ENCODE peak calls at places on chromosomes 3 and 15, in ten cellular contexts. One of them, this sample, is unnamed. For H3K9me3, the result is how much of the 10 kb centered on the place peaks cover.

GRCh38 chr3:45191424-45191823 is 34.7 kb downstream of the TMEM158 start:
- DNase-seq in adrenal gland: no peak
- DNase-seq in IMR-90: no peak
- DNase-seq in mammary epithelial cell: no peak
- DNase-seq in astrocyte: no peak
- DNase-seq in sigmoid colon: peak
- DNase-seq in heart left ventricle: no peak
- DNase-seq in psoas muscle: no peak
- DNase-seq in hepatocyte: no peak
- DNase-seq in heart right ventricle: no peak
- DNase-seq in this sample: no peak

GRCh38 chr15:71117906-71118305 is 2.6 kb downstream of the THSD4 start:
- DNase-seq in adrenal gland: no peak
- DNase-seq in IMR-90: no peak
- DNase-seq in mammary epithelial cell: no peak
- DNase-seq in astrocyte: no peak
- DNase-seq in sigmoid colon: no peak
- DNase-seq in heart left ventricle: no peak
- DNase-seq in psoas muscle: no peak
- DNase-seq in hepatocyte: no peak
- DNase-seq in heart right ventricle: no peak
- DNase-seq in this sample: no peak

GRCh38 chr3:158260392-158260791 is 150.5 kb downstream of the RSRC1 start:
- DNase-seq in adrenal gland: no peak
- DNase-seq in IMR-90: no peak
- DNase-seq in mammary epithelial cell: no peak
- DNase-seq in astrocyte: no peak
- DNase-seq in sigmoid colon: no peak
- DNase-seq in heart left ventricle: no peak
- DNase-seq in psoas muscle: no peak
- DNase-seq in hepatocyte: no peak
- DNase-seq in heart right ventricle: no peak
- DNase-seq in this sample: no peak

GRCh38 chr3:73804204-73804603 is 179.5 kb upstream of the PDZRN3 start:
- DNase-seq in adrenal gland: no peak
- DNase-seq in IMR-90: no peak
- DNase-seq in mammary epithelial cell: no peak
- DNase-seq in astrocyte: no peak
- DNase-seq in sigmoid colon: no peak
- DNase-seq in heart left ventricle: no peak
- DNase-seq in psoas muscle: no peak
- DNase-seq in hepatocyte: no peak
- DNase-seq in heart right ventricle: no peak
- DNase-seq in this sample: no peak

GRCh38 chr15:56929389-56929788 is 10.9 kb downstream of the TCF12 start:
- DNase-seq in adrenal gland: no peak
- DNase-seq in IMR-90: peak
- DNase-seq in mammary epithelial cell: peak
- DNase-seq in astrocyte: peak
- DNase-seq in sigmoid colon: no peak
- DNase-seq in heart left ventricle: no peak
- DNase-seq in psoas muscle: no peak
- DNase-seq in hepatocyte: peak
- DNase-seq in heart right ventricle: no peak
- DNase-seq in this sample: no peak

GRCh38 chr3:107221856-107222255 is 155.4 kb upstream of the CCDC54 start:
- DNase-seq in adrenal gland: no peak
- DNase-seq in IMR-90: peak
- DNase-seq in mammary epithelial cell: peak
- DNase-seq in astrocyte: peak
- DNase-seq in sigmoid colon: no peak
- DNase-seq in heart left ventricle: no peak
- DNase-seq in psoas muscle: no peak
- DNase-seq in hepatocyte: no peak
- DNase-seq in heart right ventricle: no peak
- DNase-seq in this sample: no peak

GRCh38 chr3:129316121-129317013 is 37.7 kb downstream of the HMCES start:
- DNase-seq in adrenal gland: peak
- DNase-seq in IMR-90: peak
- DNase-seq in mammary epithelial cell: peak
- DNase-seq in astrocyte: peak
- DNase-seq in sigmoid colon: peak
- DNase-seq in heart left ventricle: peak
- DNase-seq in psoas muscle: peak
- DNase-seq in hepatocyte: peak
- DNase-seq in heart right ventricle: peak
- DNase-seq in this sample: peak

GRCh38 chr3:80227216-80227615 is 459.4 kb upstream of the ROBO1 start:
- DNase-seq in adrenal gland: no peak
- DNase-seq in IMR-90: peak
- DNase-seq in mammary epithelial cell: peak
- DNase-seq in astrocyte: peak
- DNase-seq in sigmoid colon: no peak
- DNase-seq in heart left ventricle: no peak
- DNase-seq in psoas muscle: no peak
- DNase-seq in hepatocyte: no peak
- DNase-seq in heart right ventricle: no peak
- DNase-seq in this sample: no peak

GRCh38 chr15:59741274-59741906 is 52.3 kb upstream of the BNIP2 start:
- DNase-seq in adrenal gland: no peak
- DNase-seq in IMR-90: no peak
- DNase-seq in mammary epithelial cell: peak
- DNase-seq in astrocyte: no peak
- DNase-seq in sigmoid colon: no peak
- DNase-seq in heart left ventricle: no peak
- DNase-seq in psoas muscle: no peak
- DNase-seq in hepatocyte: peak
- DNase-seq in heart right ventricle: no peak
- DNase-seq in this sample: no peak

GRCh38 chr3:114213669-114214541 is 23.5 kb downstream of the ZNF80 start:
- DNase-seq in adrenal gland: peak
- DNase-seq in IMR-90: peak
- DNase-seq in mammary epithelial cell: no peak
- DNase-seq in astrocyte: peak
- DNase-seq in sigmoid colon: no peak
- DNase-seq in heart left ventricle: peak
- DNase-seq in psoas muscle: no peak
- DNase-seq in hepatocyte: no peak
- DNase-seq in heart right ventricle: no peak
- DNase-seq in this sample: no peak

GRCh38 chr15:67828969-67829646 is 3.8 kb downstream of the SKOR1 start:
- DNase-seq in adrenal gland: no peak
- DNase-seq in IMR-90: no peak
- DNase-seq in mammary epithelial cell: no peak
- DNase-seq in astrocyte: no peak
- DNase-seq in sigmoid colon: peak
- DNase-seq in heart left ventricle: no peak
- DNase-seq in psoas muscle: no peak
- DNase-seq in hepatocyte: no peak
- DNase-seq in heart right ventricle: no peak
- DNase-seq in this sample: no peak

GRCh38 chr15:67829647-67830504 is 4.6 kb downstream of the SKOR1 start:
- DNase-seq in adrenal gland: no peak
- DNase-seq in IMR-90: no peak
- DNase-seq in mammary epithelial cell: no peak
- DNase-seq in astrocyte: no peak
- DNase-seq in sigmoid colon: peak
- DNase-seq in heart left ventricle: no peak
- DNase-seq in psoas muscle: no peak
- DNase-seq in hepatocyte: no peak
- DNase-seq in heart right ventricle: no peak
- DNase-seq in this sample: no peak

GRCh38 chr15:67827561-67828378 is 2.5 kb downstream of the SKOR1 start:
- DNase-seq in adrenal gland: peak
- DNase-seq in IMR-90: no peak
- DNase-seq in mammary epithelial cell: no peak
- DNase-seq in astrocyte: no peak
- DNase-seq in sigmoid colon: no peak
- DNase-seq in heart left ventricle: no peak
- DNase-seq in psoas muscle: no peak
- DNase-seq in hepatocyte: no peak
- DNase-seq in heart right ventricle: no peak
- DNase-seq in this sample: no peak

GRCh38 chr15:67826717-67827560 is 1.6 kb downstream of the SKOR1 start:
- DNase-seq in adrenal gland: peak
- DNase-seq in IMR-90: no peak
- DNase-seq in mammary epithelial cell: no peak
- DNase-seq in astrocyte: no peak
- DNase-seq in sigmoid colon: no peak
- DNase-seq in heart left ventricle: no peak
- DNase-seq in psoas muscle: no peak
- DNase-seq in hepatocyte: no peak
- DNase-seq in heart right ventricle: no peak
- DNase-seq in this sample: no peak

GRCh38 chr15:67828379-67828968 is 3.2 kb downstream of the SKOR1 start:
- DNase-seq in adrenal gland: no peak
- DNase-seq in IMR-90: no peak
- DNase-seq in mammary epithelial cell: no peak
- DNase-seq in astrocyte: no peak
- DNase-seq in sigmoid colon: no peak
- DNase-seq in heart left ventricle: no peak
- DNase-seq in psoas muscle: no peak
- DNase-seq in hepatocyte: no peak
- DNase-seq in heart right ventricle: no peak
- DNase-seq in this sample: no peak
- H3K9me3 ChIP-seq in adrenal gland: under half
- H3K9me3 ChIP-seq in IMR-90: under half
- H3K9me3 ChIP-seq in mammary epithelial cell: under half
- H3K9me3 ChIP-seq in astrocyte: under half
- H3K9me3 ChIP-seq in sigmoid colon: under half
- H3K9me3 ChIP-seq in heart left ventricle: under half
- H3K9me3 ChIP-seq in psoas muscle: under half
- H3K9me3 ChIP-seq in hepatocyte: under half
- H3K9me3 ChIP-seq in heart right ventricle: under half
- H3K9me3 ChIP-seq in this sample: under half

GRCh38 chr3:14440531-14441239 is 38.3 kb downstream of the SLC6A6 start:
- DNase-seq in adrenal gland: no peak
- DNase-seq in IMR-90: peak
- DNase-seq in mammary epithelial cell: no peak
- DNase-seq in astrocyte: no peak
- DNase-seq in sigmoid colon: no peak
- DNase-seq in heart left ventricle: no peak
- DNase-seq in psoas muscle: no peak
- DNase-seq in hepatocyte: peak
- DNase-seq in heart right ventricle: no peak
- DNase-seq in this sample: no peak

GRCh38 chr3:14439501-14440167 is 37.2 kb downstream of the SLC6A6 start:
- DNase-seq in adrenal gland: peak
- DNase-seq in IMR-90: peak
- DNase-seq in mammary epithelial cell: no peak
- DNase-seq in astrocyte: no peak
- DNase-seq in sigmoid colon: peak
- DNase-seq in heart left ventricle: peak
- DNase-seq in psoas muscle: peak
- DNase-seq in hepatocyte: no peak
- DNase-seq in heart right ventricle: peak
- DNase-seq in this sample: peak

GRCh38 chr3:14440168-14440518 is 37.7 kb downstream of the SLC6A6 start:
- DNase-seq in adrenal gland: no peak
- DNase-seq in IMR-90: no peak
- DNase-seq in mammary epithelial cell: no peak
- DNase-seq in astrocyte: no peak
- DNase-seq in sigmoid colon: no peak
- DNase-seq in heart left ventricle: no peak
- DNase-seq in psoas muscle: no peak
- DNase-seq in hepatocyte: no peak
- DNase-seq in heart right ventricle: no peak
- DNase-seq in this sample: no peak

GRCh38 chr3:14441240-14441919 is 39.0 kb downstream of the SLC6A6 start:
- DNase-seq in adrenal gland: peak
- DNase-seq in IMR-90: no peak
- DNase-seq in mammary epithelial cell: peak
- DNase-seq in astrocyte: no peak
- DNase-seq in sigmoid colon: no peak
- DNase-seq in heart left ventricle: peak
- DNase-seq in psoas muscle: no peak
- DNase-seq in hepatocyte: no peak
- DNase-seq in heart right ventricle: peak
- DNase-seq in this sample: no peak

DNA sequence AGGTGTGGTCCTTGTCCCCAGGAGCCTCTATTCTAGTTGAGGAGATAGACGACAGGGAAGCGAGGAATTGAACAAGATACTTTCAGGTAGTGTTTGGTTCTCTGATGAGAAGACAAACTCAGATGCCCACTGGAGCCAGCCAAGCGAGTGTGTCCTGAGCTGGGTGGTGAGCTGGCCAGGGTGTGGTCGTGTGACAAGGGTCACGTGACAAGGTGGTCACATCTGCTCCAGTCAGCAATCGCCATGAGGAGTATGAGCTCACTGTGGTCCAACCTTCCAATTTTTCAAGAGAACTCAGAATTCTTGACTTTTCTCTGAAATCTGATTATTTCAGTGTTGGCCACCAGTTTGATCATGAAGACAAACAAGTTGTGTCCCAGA is 39.5 kb downstream of the SLC6A6 start:
- DNase-seq in adrenal gland: no peak
- DNase-seq in IMR-90: no peak
- DNase-seq in mammary epithelial cell: no peak
- DNase-seq in astrocyte: no peak
- DNase-seq in sigmoid colon: no peak
- DNase-seq in heart left ventricle: no peak
- DNase-seq in psoas muscle: no peak
- DNase-seq in hepatocyte: no peak
- DNase-seq in heart right ventricle: no peak
- DNase-seq in this sample: no peak
- H3K27ac ChIP-seq in adrenal gland: no peak
- H3K27ac ChIP-seq in IMR-90: no peak
- H3K27ac ChIP-seq in mammary epithelial cell: no peak
- H3K27ac ChIP-seq in astrocyte: no peak
- H3K27ac ChIP-seq in sigmoid colon: no peak
- H3K27ac ChIP-seq in heart left ventricle: no peak
- H3K27ac ChIP-seq in psoas muscle: peak
- H3K27ac ChIP-seq in hepatocyte: no peak
- H3K27ac ChIP-seq in heart right ventricle: no peak
- H3K27ac ChIP-seq in this sample: peak

GRCh38 chr3:63051920-63052319 is 176.7 kb upstream of the CADPS start:
- DNase-seq in adrenal gland: no peak
- DNase-seq in IMR-90: no peak
- DNase-seq in mammary epithelial cell: no peak
- DNase-seq in astrocyte: peak
- DNase-seq in sigmoid colon: no peak
- DNase-seq in heart left ventricle: no peak
- DNase-seq in psoas muscle: no peak
- DNase-seq in hepatocyte: peak
- DNase-seq in heart right ventricle: no peak
- DNase-seq in this sample: no peak
- H3K4me3 ChIP-seq in adrenal gland: no peak
- H3K4me3 ChIP-seq in IMR-90: no peak
- H3K4me3 ChIP-seq in mammary epithelial cell: no peak
- H3K4me3 ChIP-seq in astrocyte: peak
- H3K4me3 ChIP-seq in sigmoid colon: no peak
- H3K4me3 ChIP-seq in heart left ventricle: no peak
- H3K4me3 ChIP-seq in psoas muscle: no peak
- H3K4me3 ChIP-seq in hepatocyte: no peak
- H3K4me3 ChIP-seq in heart right ventricle: no peak
- H3K4me3 ChIP-seq in this sample: no peak

DNA sequence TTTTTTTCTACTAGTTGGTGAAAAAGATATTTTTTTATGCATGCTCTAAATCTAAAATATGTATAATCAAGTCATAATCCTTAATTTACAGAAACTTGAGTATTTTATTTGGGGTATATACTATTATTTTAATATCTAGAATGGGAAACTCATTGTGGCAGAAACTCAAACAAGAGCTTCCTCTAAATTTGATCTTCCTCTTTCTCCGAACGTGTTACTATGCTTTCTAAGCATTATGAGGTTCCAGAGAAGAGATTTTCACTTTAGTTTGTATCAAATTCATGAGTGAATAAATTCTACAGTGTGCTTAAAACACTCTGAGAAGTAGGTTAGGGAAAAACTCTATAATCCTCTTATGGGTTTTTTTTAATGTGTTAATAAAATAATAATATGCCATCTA is 173.1 kb downstream of the POTEB3 start:
- DNase-seq in adrenal gland: no peak
- DNase-seq in IMR-90: no peak
- DNase-seq in mammary epithelial cell: no peak
- DNase-seq in astrocyte: no peak
- DNase-seq in sigmoid colon: no peak
- DNase-seq in heart left ventricle: no peak
- DNase-seq in psoas muscle: no peak
- DNase-seq in hepatocyte: no peak
- DNase-seq in heart right ventricle: no peak
- DNase-seq in this sample: no peak
- H3K9me3 ChIP-seq in adrenal gland: under half
- H3K9me3 ChIP-seq in IMR-90: under half
- H3K9me3 ChIP-seq in mammary epithelial cell: under half
- H3K9me3 ChIP-seq in astrocyte: under half
- H3K9me3 ChIP-seq in sigmoid colon: under half
- H3K9me3 ChIP-seq in heart left ventricle: under half
- H3K9me3 ChIP-seq in psoas muscle: under half
- H3K9me3 ChIP-seq in hepatocyte: under half
- H3K9me3 ChIP-seq in heart right ventricle: under half
- H3K9me3 ChIP-seq in this sample: under half

This sample was measured in lung.